ENCODE peak calls at places on chromosomes 3 and 15, in nine cellular contexts. M is AG10803, H is stomach, P is choroid plexus epithelial cell, B is brain microvascular endothelial cell, D is neural crest cell, C is progenitor cell of endocrine pancreas, R is epithelial cell of proximal tubule, A is left ventricle myocardium inferior. F is an unnamed sample.

GRCh38 chr3:38480930-38481329 is 15.2 kb upstream of the EXOG start:
- DNase-seq in H (no peak), M (no peak), A (no peak), R (no peak), D (no peak), P (no peak), C (no peak), B (no peak), F (no peak)

GRCh38 chr3:53030864-53031445 is 14.9 kb downstream of the SFMBT1 start:
- DNase-seq in C (no peak), M (no peak), D (no peak), B (no peak), H (no peak), P (no peak), R (no peak), A (no peak), F (no peak)

GRCh38 chr15:59131456-59131855 is 26.5 kb downstream of the CCNB2 start:
- DNase-seq in A (no peak), D (no peak), R (no peak), H (no peak), M (no peak), B (no peak), P (no peak), C (no peak), F (no peak)

GRCh38 chr3:143165211-143165610 is 45.6 kb downstream of the CHST2 start:
- DNase-seq in H (no peak), M (no peak), D (no peak), A (no peak), B (no peak), R (no peak), P (no peak), C (no peak), F (no peak)

GRCh38 chr15:82045179-82045891 is 483 bp downstream of the MEX3B start:
- DNase-seq in R (no peak), H (no peak), A (peak), M (peak), B (peak), P (peak), D (peak), C (peak), F (peak)

GRCh38 chr3:10757821-10758130 is 58.3 kb upstream of the SLC6A11 start:
- DNase-seq in B (no peak), H (no peak), C (no peak), R (no peak), A (no peak), P (no peak), D (no peak), M (no peak), F (no peak)

GRCh38 chr3:23002846-23003800 is 200.0 kb upstream of the UBE2E2 start:
- DNase-seq in B (peak), M (no peak), A (no peak), C (no peak), D (no peak), R (no peak), P (peak), H (peak), F (no peak)

GRCh38 chr15:95715919-95716318 is 614.6 kb upstream of the NR2F2 start:
- DNase-seq in P (no peak), C (no peak), H (no peak), M (no peak), A (no peak), R (no peak), B (no peak), D (peak), F (no peak)

GRCh38 chr15:43193710-43194109 is 8.5 kb downstream of the CCNDBP1 start:
- DNase-seq in C (no peak), A (no peak), H (no peak), B (no peak), D (no peak), M (no peak), R (no peak), P (no peak), F (no peak)

GRCh38 chr3:160472344-160472743 is 22.8 kb upstream of the TRIM59 start:
- DNase-seq in R (no peak), B (no peak), P (no peak), C (no peak), H (no peak), D (no peak), M (no peak), A (no peak), F (no peak)

GRCh38 chr3:140545756-140546155 is 132.1 kb upstream of the TRIM42 start:
- DNase-seq in R (no peak), M (peak), P (peak), H (no peak), B (no peak), C (no peak), A (no peak), D (no peak), F (no peak)

GRCh38 chr15:101393172-101393571 is 96.3 kb downstream of the PCSK6 start:
- DNase-seq in M (no peak), D (no peak), P (no peak), R (no peak), C (no peak), A (no peak), B (no peak), H (no peak), F (peak)

GRCh38 chr3:188052229-188052965 is 101.6 kb upstream of the LPP start:
- DNase-seq in R (no peak), B (peak), H (peak), C (peak), A (peak), D (peak), P (peak), M (no peak), F (peak)

GRCh38 chr3:156739976-156740375 is 65.6 kb downstream of the TIPARP start:
- DNase-seq in A (no peak), M (no peak), H (no peak), R (no peak), B (no peak), D (no peak), P (no peak), C (no peak), F (no peak)

GRCh38 chr3:57052662-57053061 is 7.8 kb upstream of the SPATA12 start:
- DNase-seq in P (no peak), B (no peak), C (no peak), D (no peak), H (no peak), A (no peak), M (no peak), R (no peak), F (no peak)

GRCh38 chr3:122377975-122378374 is 5.1 kb downstream of the MIX23 start:
- DNase-seq in H (no peak), R (no peak), C (no peak), M (no peak), P (no peak), A (no peak), B (no peak), D (no peak), F (no peak)

GRCh38 chr3:179421500-179421899 is 29.8 kb downstream of the GNB4 start:
- DNase-seq in C (no peak), D (no peak), M (peak), R (no peak), P (peak), H (no peak), B (peak), A (no peak), F (no peak)

GRCh38 chr3:152346058-152346457 is 77.3 kb downstream of the MBNL1 start:
- DNase-seq in D (no peak), C (no peak), R (no peak), M (no peak), P (no peak), A (no peak), B (no peak), H (no peak), F (no peak)

GRCh38 chr3:15610083-15610482 is 8.5 kb downstream of the BTD start:
- DNase-seq in C (no peak), P (peak), R (peak), D (no peak), M (peak), A (no peak), B (peak), H (peak), F (no peak)

GRCh38 chr3:136404056-136404455 is 153.9 kb downstream of the PCCB start:
- DNase-seq in D (no peak), R (no peak), C (no peak), H (no peak), B (no peak), M (no peak), A (no peak), P (no peak), F (no peak)

GRCh38 chr3:36944012-36944640 is 728 bp downstream of the TRANK1 start:
- DNase-seq in C (peak), M (peak), A (peak), H (peak), D (peak), B (no peak), P (peak), R (no peak), F (peak)

GRCh38 chr3:156602424-156602823 is 47.5 kb upstream of the SSR3 start:
- DNase-seq in H (no peak), D (no peak), A (no peak), P (peak), C (no peak), M (no peak), B (no peak), R (peak), F (no peak)

GRCh38 chr15:27973886-27974285 is 125.2 kb downstream of the OCA2 start:
- DNase-seq in B (no peak), C (no peak), A (no peak), D (no peak), M (no peak), H (no peak), P (no peak), R (no peak), F (no peak)

DNA sequence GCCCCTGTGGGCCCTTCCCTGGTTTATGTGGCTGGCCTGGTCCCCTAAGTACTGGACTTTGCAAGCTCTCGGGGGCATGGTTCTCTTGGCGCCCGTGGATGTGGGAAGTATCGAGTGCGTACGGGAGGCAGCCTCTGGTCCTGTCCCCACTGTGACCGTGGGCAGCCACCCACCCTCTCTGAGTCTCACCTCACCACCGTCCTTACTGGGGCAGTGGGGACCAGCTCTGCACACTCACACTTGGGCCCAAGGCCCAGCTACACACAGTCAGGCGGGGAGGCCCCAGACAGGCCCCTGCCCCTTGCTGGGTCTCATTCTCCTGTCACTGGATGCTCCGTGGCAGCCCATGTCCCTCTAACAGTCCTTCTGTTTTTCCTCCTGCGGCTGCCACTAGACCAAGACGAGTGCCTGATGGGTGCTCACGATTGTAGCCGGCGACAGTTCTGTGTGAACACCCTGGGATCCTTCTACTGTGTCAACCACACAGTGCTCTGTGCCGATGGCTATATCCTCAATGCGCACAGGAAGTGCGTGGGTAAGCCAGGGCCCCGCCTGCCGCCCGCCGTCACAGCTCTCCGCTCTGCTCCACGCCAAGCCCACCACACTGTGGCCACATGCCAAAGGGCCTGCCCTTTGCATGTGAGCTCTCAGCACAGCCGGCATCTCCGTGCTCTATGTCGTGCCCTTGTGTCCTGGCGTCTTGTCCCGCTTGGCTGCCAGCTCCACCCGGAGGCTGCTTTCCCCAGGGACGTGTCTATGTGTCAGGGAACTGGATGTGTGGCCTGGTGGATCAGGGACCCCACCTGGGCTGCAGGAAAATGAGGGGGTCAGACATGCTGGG is 72.7 kb downstream of the FBLN2 start:
- DNase-seq in A (no peak), C (no peak), H (no peak), R (no peak), P (no peak), M (peak), B (no peak), D (no peak), F (no peak)
- TF ChIP-seq CTCF in A (no peak), C (no peak), H (no peak), R (no peak), P (no peak), M (no peak), B (no peak), D (no peak), F (no peak)

GRCh38 chr15:38768970-38769369 is 204.4 kb upstream of the RASGRP1 start:
- DNase-seq in M (peak), D (peak), A (no peak), C (no peak), P (peak), R (no peak), B (peak), H (no peak), F (no peak)
- TF ChIP-seq CTCF in M (peak), D (peak), A (peak), C (peak), P (peak), R (peak), B (peak), H (no peak), F (no peak)

GRCh38 chr3:111299070-111299672 is 227.6 kb downstream of the NECTIN3 start:
- DNase-seq in R (no peak), D (no peak), H (no peak), P (peak), M (peak), A (no peak), C (no peak), B (peak), F (no peak)
- TF ChIP-seq CTCF in R (peak), D (no peak), H (no peak), P (peak), M (peak), A (no peak), C (no peak), B (peak), F (no peak)

GRCh38 chr15:78390823-78391222 is 47.2 kb upstream of the IREB2 start:
- DNase-seq in P (no peak), C (no peak), M (peak), A (no peak), H (peak), R (no peak), D (no peak), B (no peak), F (no peak)
- TF ChIP-seq CTCF in P (no peak), C (no peak), M (no peak), A (no peak), H (no peak), R (no peak), D (no peak), B (no peak), F (no peak)

GRCh38 chr3:138398791-138399575 is 35.4 kb upstream of the ESYT3 start:
- DNase-seq in M (no peak), P (no peak), B (no peak), A (no peak), H (no peak), D (no peak), R (no peak), C (no peak), F (peak)

GRCh38 chr3:138396752-138397410 is 37.5 kb upstream of the ESYT3 start:
- DNase-seq in H (no peak), C (no peak), B (no peak), D (no peak), M (no peak), R (no peak), P (no peak), A (no peak), F (peak)

GRCh38 chr3:138399766-138400165 is 34.6 kb upstream of the ESYT3 start:
- DNase-seq in P (no peak), R (no peak), D (no peak), M (no peak), H (no peak), C (no peak), A (no peak), B (no peak), F (no peak)

GRCh38 chr3:138395865-138396751 is 38.3 kb upstream of the ESYT3 start:
- DNase-seq in M (no peak), B (no peak), P (no peak), D (no peak), H (no peak), R (no peak), C (no peak), A (peak), F (peak)

GRCh38 chr3:138397983-138398382 is 36.4 kb upstream of the ESYT3 start:
- DNase-seq in A (no peak), D (no peak), C (no peak), H (no peak), M (no peak), P (no peak), R (no peak), B (no peak), F (no peak)
- TF ChIP-seq CTCF in A (peak), D (no peak), C (no peak), H (no peak), M (peak), P (peak), R (peak), B (peak), F (no peak)

GRCh38 chr15:28980709-28981350 is 95.1 kb downstream of the APBA2 start:
- DNase-seq in D (no peak), P (no peak), H (no peak), M (no peak), B (no peak), C (no peak), A (no peak), R (no peak), F (no peak)

GRCh38 chr15:28978661-28979060 is 92.9 kb downstream of the APBA2 start:
- DNase-seq in M (no peak), R (no peak), A (no peak), C (no peak), D (no peak), H (no peak), B (no peak), P (no peak), F (no peak)

GRCh38 chr15:28978011-28978378 is 92.2 kb downstream of the APBA2 start:
- DNase-seq in B (no peak), H (no peak), R (no peak), P (no peak), A (no peak), M (no peak), C (no peak), D (no peak), F (no peak)

GRCh38 chr15:28977377-28978010 is 91.7 kb downstream of the APBA2 start:
- DNase-seq in P (peak), A (peak), B (peak), M (peak), R (peak), C (no peak), H (no peak), D (no peak), F (no peak)

DNA sequence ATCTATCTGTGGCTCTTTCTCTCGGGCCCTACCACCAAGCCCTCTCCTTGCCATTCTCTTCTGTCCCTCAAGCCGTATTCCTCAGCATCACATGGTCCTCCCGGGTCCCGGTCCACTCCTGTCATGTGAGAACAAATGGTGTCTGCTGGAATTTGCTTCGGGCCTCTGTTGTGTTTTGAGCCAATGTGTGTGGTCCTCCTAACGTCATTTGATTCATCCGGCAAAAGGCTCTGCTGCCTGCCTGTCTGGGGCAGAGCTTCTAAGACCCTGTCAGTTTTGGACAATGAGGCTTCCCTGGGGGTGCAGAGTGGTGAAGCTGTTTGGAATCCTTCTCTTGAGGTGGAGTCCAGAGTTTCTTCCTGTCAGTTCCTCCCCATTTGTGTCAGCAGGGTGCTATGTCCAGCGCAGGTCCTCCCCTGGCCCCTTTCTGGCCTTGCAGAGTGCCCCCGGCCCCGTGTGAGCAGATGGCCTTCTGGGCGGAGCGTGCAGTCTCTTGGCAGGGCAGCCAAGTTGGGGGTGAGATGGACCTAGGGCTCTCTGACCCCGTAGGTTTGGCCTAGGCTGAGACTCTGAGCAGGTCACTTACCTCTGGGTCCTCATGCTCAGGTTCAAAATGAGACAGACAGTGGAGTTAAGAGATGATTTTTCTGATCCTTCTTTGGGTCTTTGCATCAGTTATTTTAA is 93.6 kb downstream of the APBA2 start:
- DNase-seq in C (no peak), A (no peak), B (no peak), D (no peak), P (no peak), R (no peak), M (no peak), H (no peak), F (no peak)
- TF ChIP-seq CTCF in C (no peak), A (no peak), B (no peak), D (no peak), P (no peak), R (no peak), M (no peak), H (no peak), F (no peak)

GRCh38 chr3:29646042-29646441 is 365.2 kb downstream of the RBMS3 start:
- DNase-seq in B (no peak), D (no peak), P (no peak), R (no peak), H (no peak), A (no peak), C (no peak), M (no peak), F (no peak)

GRCh38 chr3:29643034-29643425 is 362.2 kb downstream of the RBMS3 start:
- DNase-seq in M (no peak), R (no peak), B (no peak), P (no peak), C (no peak), H (no peak), D (no peak), A (no peak), F (no peak)

GRCh38 chr3:29644956-29645661 is 364.2 kb downstream of the RBMS3 start:
- DNase-seq in C (no peak), P (no peak), H (no peak), D (no peak), A (no peak), M (peak), R (no peak), B (no peak), F (no peak)

GRCh38 chr3:29642393-29643033 is 361.6 kb downstream of the RBMS3 start:
- DNase-seq in R (peak), H (no peak), D (no peak), P (peak), M (peak), B (peak), A (no peak), C (no peak), F (no peak)

DNA sequence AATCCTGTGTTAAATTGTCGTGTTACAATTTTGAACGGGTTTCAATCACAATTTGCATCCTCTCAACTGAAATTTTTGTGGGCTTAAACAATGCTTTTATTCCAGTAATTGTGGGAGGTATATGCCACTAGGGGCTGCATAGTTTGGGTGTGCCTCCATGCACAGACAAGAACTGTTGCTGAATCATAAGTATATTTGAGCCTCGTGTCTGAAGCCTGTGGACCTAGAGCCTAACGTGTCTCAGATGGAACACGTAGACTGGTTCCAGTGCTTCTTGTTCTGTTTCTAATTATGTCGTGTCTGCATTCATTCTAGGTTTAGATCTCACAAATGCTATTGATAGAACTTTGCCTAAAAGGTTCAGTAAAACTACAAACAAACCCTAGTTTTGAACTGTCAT is 363.4 kb downstream of the RBMS3 start:
- DNase-seq in B (no peak), A (no peak), R (no peak), C (no peak), H (no peak), D (no peak), M (peak), P (no peak), F (no peak)
- TF ChIP-seq CTCF in B (peak), A (no peak), R (no peak), C (no peak), H (no peak), D (no peak), M (peak), P (no peak), F (no peak)

GRCh38 chr15:25694238-25694584 is 168.9 kb downstream of the ATP10A start:
- DNase-seq in B (no peak), C (no peak), R (no peak), A (no peak), M (no peak), H (no peak), D (no peak), P (no peak), F (no peak)
- TF ChIP-seq CTCF in B (no peak), C (no peak), R (no peak), A (no peak), M (no peak), H (no peak), D (no peak), P (no peak), F (no peak)

DNA sequence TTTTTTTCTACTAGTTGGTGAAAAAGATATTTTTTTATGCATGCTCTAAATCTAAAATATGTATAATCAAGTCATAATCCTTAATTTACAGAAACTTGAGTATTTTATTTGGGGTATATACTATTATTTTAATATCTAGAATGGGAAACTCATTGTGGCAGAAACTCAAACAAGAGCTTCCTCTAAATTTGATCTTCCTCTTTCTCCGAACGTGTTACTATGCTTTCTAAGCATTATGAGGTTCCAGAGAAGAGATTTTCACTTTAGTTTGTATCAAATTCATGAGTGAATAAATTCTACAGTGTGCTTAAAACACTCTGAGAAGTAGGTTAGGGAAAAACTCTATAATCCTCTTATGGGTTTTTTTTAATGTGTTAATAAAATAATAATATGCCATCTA is 173.1 kb downstream of the POTEB3 start:
- DNase-seq in C (no peak), A (no peak), H (no peak), R (no peak), M (no peak), P (no peak), B (no peak), D (no peak), F (no peak)
- TF ChIP-seq CTCF in C (no peak), A (no peak), H (no peak), R (no peak), M (no peak), P (no peak), B (no peak), D (no peak), F (no peak)

F was measured in suprapubic skin.